ENCODE peak calls at places on chromosomes 13 and 19, in ten cellular contexts. W, T, F, I, P, N, E, X, J and Q are unnamed samples. For H3K4me1 and H3K9me3, the result is how much of the 10 kb centered on the place peaks cover.

GRCh38 chr13:94228781-94229180 is 250.7 kb downstream of the DCT start:
- DNase-seq in W (no peak), T (peak), F (no peak), I (no peak), P (no peak), N (no peak), E (no peak), X (no peak), J (no peak), Q (no peak)

GRCh38 chr19:8445488-8446001 is 770 bp downstream of the HNRNPM start:
- DNase-seq in W (peak), T (peak), F (peak), I (peak), P (peak), N (peak), E (no peak), X (peak), J (peak), Q (peak)

GRCh38 chr13:49020940-49021548 is 45.3 kb downstream of the FNDC3A start:
- DNase-seq in W (no peak), T (peak), F (no peak), I (no peak), P (no peak), N (no peak), E (no peak), X (no peak), J (no peak), Q (no peak)

GRCh38 chr19:32436692-32437091 is 31.1 kb downstream of the DPY19L3 start:
- DNase-seq in W (no peak), T (no peak), F (no peak), I (no peak), P (no peak), N (no peak), E (no peak), X (no peak), J (no peak), Q (no peak)

GRCh38 chr19:49585023-49585422 is 3.9 kb downstream of the PRRG2 start:
- DNase-seq in W (no peak), T (no peak), F (no peak), I (no peak), P (no peak), N (no peak), E (no peak), X (no peak), J (no peak), Q (no peak)

GRCh38 chr19:1855040-1855827 is 7.0 kb upstream of the REXO1 start:
- DNase-seq in W (peak), T (peak), F (peak), I (peak), P (peak), N (peak), E (no peak), X (peak), J (peak), Q (peak)

GRCh38 chr19:19345970-19346369 is 25.3 kb downstream of the MAU2 start:
- DNase-seq in W (no peak), T (no peak), F (no peak), I (no peak), P (no peak), N (no peak), E (no peak), X (no peak), J (no peak), Q (no peak)

GRCh38 chr19:16367269-16367683 is 42.6 kb downstream of the KLF2 start:
- DNase-seq in W (no peak), T (no peak), F (peak), I (no peak), P (peak), N (no peak), E (no peak), X (no peak), J (peak), Q (no peak)

GRCh38 chr19:38173324-38174041 is 50.5 kb downstream of the DPF1 start:
- DNase-seq in W (peak), T (peak), F (no peak), I (no peak), P (no peak), N (peak), E (peak), X (no peak), J (peak), Q (no peak)

GRCh38 chr13:28273919-28274318 is 135.6 kb downstream of the PAN3 start:
- DNase-seq in W (no peak), T (no peak), F (no peak), I (no peak), P (no peak), N (no peak), E (no peak), X (no peak), J (no peak), Q (peak)

GRCh38 chr13:28347456-28348371 is 147.2 kb downstream of the FLT1 start:
- DNase-seq in W (no peak), T (peak), F (no peak), I (peak), P (no peak), N (no peak), E (no peak), X (no peak), J (no peak), Q (no peak)

GRCh38 chr19:54105796-54106195 is 3.1 kb downstream of the NDUFA3 start:
- DNase-seq in W (no peak), T (no peak), F (peak), I (no peak), P (no peak), N (no peak), E (no peak), X (no peak), J (peak), Q (no peak)

GRCh38 chr13:68551701-68552522 is 1321.8 kb upstream of the PCDH9 start:
- DNase-seq in W (no peak), T (no peak), F (no peak), I (no peak), P (no peak), N (no peak), E (no peak), X (no peak), J (no peak), Q (no peak)

GRCh38 chr13:44601596-44601995 is 25.5 kb upstream of the TSC22D1 start:
- DNase-seq in W (no peak), T (no peak), F (no peak), I (no peak), P (no peak), N (no peak), E (no peak), X (no peak), J (no peak), Q (no peak)

GRCh38 chr19:5434970-5435641 is 20.1 kb upstream of the ZNRF4 start:
- DNase-seq in W (no peak), T (peak), F (no peak), I (peak), P (no peak), N (no peak), E (no peak), X (no peak), J (no peak), Q (no peak)

GRCh38 chr13:78881746-78882145 is 222.8 kb upstream of the OBI1 start:
- DNase-seq in W (no peak), T (no peak), F (no peak), I (no peak), P (no peak), N (no peak), E (no peak), X (no peak), J (no peak), Q (no peak)

GRCh38 chr19:18205180-18205915 is 1.5 kb upstream of the RAB3A start:
- DNase-seq in W (peak), T (peak), F (peak), I (peak), P (no peak), N (peak), E (peak), X (peak), J (peak), Q (peak)

GRCh38 chr13:111388851-111389500 is 68.5 kb downstream of the TEX29 start:
- DNase-seq in W (no peak), T (no peak), F (no peak), I (no peak), P (no peak), N (no peak), E (no peak), X (no peak), J (no peak), Q (no peak)

GRCh38 chr19:40284501-40285352 is at the start of gene AKT2:
- DNase-seq in W (no peak), T (peak), F (no peak), I (peak), P (peak), N (no peak), E (no peak), X (peak), J (peak), Q (peak)

GRCh38 chr19:49502866-49503581 is 6.8 kb downstream of the RPS11 start:
- DNase-seq in W (no peak), T (peak), F (peak), I (peak), P (peak), N (no peak), E (no peak), X (no peak), J (no peak), Q (peak)

GRCh38 chr13:42814868-42815267 is 33.5 kb downstream of the FAM216B start:
- DNase-seq in W (no peak), T (peak), F (no peak), I (no peak), P (no peak), N (no peak), E (no peak), X (no peak), J (no peak), Q (no peak)

GRCh38 chr13:41463823-41464602 is 6.7 kb downstream of the RGCC start:
- DNase-seq in W (no peak), T (no peak), F (no peak), I (peak), P (no peak), N (no peak), E (no peak), X (no peak), J (peak), Q (no peak)

GRCh38 chr13:94249512-94249911 is 230.0 kb downstream of the DCT start:
- DNase-seq in W (no peak), T (peak), F (no peak), I (no peak), P (no peak), N (no peak), E (no peak), X (no peak), J (no peak), Q (peak)

GRCh38 chr19:32189956-32190706 is 155.3 kb upstream of the ZNF507 start:
- DNase-seq in W (no peak), T (no peak), F (no peak), I (no peak), P (no peak), N (no peak), E (no peak), X (no peak), J (peak), Q (no peak)

GRCh38 chr13:33692531-33692930 is 125.4 kb upstream of the RFC3 start:
- DNase-seq in W (no peak), T (no peak), F (no peak), I (no peak), P (no peak), N (no peak), E (no peak), X (no peak), J (no peak), Q (no peak)

GRCh38 chr19:10260141-10260584 is 8.1 kb downstream of the MRPL4 start:
- DNase-seq in W (peak), T (peak), F (peak), I (peak), P (no peak), N (no peak), E (no peak), X (no peak), J (no peak), Q (no peak)

GRCh38 chr13:42970824-42971669 is 21.0 kb downstream of the EPSTI1 start:
- DNase-seq in W (no peak), T (peak), F (no peak), I (peak), P (no peak), N (no peak), E (no peak), X (no peak), J (no peak), Q (peak)

GRCh38 chr19:3665681-3666544 is 34.4 kb downstream of the PIP5K1C start:
- DNase-seq in W (no peak), T (no peak), F (peak), I (peak), P (peak), N (no peak), E (peak), X (peak), J (peak), Q (peak)

GRCh38 chr13:27533155-27533643 is 82.8 kb upstream of the MTIF3 start:
- DNase-seq in W (peak), T (peak), F (peak), I (peak), P (no peak), N (peak), E (no peak), X (peak), J (peak), Q (peak)

DNA sequence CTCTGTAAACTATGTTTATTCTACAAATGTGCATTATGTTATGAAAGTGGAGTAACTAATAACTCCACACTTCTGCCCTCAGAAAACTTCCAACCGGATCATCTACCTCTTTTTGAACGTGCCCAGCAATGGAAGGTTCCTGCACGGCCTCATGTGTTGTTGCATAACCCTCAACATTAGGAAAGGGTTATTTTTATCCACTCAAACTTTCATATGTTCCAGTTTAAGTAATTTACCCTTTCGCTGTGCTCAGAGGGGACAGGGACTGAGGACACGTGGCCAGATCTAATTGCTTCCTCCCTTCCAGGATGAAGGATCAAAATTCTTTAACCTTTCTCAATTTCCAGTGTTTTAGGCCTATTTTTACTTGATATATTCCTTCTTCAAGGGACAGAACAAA is 29.6 kb downstream of the IRS2 start:
- DNase-seq in W (no peak), T (no peak), F (no peak), I (no peak), P (no peak), N (no peak), E (no peak), X (no peak), J (no peak), Q (no peak)
- H3K4me1 ChIP-seq in W (under half), T (under half), F (under half), I (under half), P (under half), N (under half), E (under half), X (under half), J (under half), Q (under half)

GRCh38 chr13:38979891-38980627 is 10.6 kb downstream of the STOML3 start:
- DNase-seq in W (no peak), T (no peak), F (no peak), I (no peak), P (no peak), N (no peak), E (no peak), X (no peak), J (no peak), Q (no peak)
- H3K4me3 ChIP-seq in W (no peak), T (no peak), F (no peak), I (no peak), P (no peak), N (no peak), E (no peak), X (no peak), J (no peak), Q (no peak)

DNA sequence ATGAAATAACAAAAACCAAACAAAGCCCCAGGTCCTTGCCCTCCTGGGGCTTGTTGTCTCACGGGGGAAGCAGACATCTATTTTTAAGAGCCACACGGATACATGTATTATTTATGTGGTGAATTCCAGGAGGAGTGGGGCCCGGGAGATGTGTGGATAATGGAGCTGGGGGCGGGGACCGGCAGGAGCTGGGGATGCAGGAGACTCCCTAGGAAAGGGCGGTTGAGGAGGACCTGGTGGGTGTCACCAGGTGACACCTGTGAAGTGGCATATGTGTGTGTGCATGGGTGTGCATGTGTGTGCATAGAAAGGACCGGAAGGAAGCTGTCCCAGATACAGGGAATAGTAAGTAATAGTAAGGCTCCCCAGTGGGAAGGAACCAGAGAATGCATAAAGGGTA is 148.9 kb downstream of the URI1 start:
- DNase-seq in W (no peak), T (no peak), F (no peak), I (no peak), P (no peak), N (no peak), E (no peak), X (no peak), J (peak), Q (no peak)
- H3K9me3 ChIP-seq in W (under half), T (under half), F (under half), I (under half), P (under half), N (under half), E (under half), X (under half), J (under half), Q (under half)

GRCh38 chr13:32113564-32113963 is 82.0 kb downstream of the FRY start:
- DNase-seq in W (no peak), T (no peak), F (no peak), I (no peak), P (no peak), N (no peak), E (no peak), X (no peak), J (no peak), Q (no peak)
- H3K4me1 ChIP-seq in W (under half), T (under half), F (under half), I (under half), P (under half), N (under half), E (under half), X (under half), J (under half), Q (under half)

DNA sequence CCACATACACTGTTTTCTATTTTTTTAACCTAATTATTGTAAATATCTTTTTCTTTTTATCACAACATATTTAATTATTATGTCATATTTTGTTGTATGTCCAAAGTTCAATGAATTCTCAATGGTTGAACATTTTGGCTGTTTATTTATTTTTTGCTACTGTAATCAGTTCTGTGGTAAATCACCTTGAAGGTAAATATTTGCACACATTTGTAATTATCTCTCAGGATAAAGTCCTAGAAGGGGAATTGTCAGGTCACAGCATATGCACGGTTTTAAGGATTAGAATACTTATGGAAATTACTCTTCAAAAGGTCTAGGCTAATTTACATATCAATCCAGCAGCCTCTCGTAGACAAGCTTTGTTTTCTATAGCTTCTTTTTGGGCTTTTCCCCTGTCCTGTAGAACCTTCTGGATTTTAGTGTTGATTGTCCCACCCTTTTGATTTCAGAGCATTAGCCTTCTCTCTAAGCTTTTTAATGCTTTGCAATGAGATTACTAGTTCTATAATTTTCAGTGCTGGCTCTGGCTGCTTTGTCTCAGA is 362.6 kb downstream of the KCNRG start:
- DNase-seq in W (no peak), T (no peak), F (no peak), I (no peak), P (no peak), N (no peak), E (no peak), X (no peak), J (no peak), Q (peak)
- H3K4me3 ChIP-seq in W (no peak), T (no peak), F (no peak), I (no peak), P (no peak), N (no peak), E (no peak), X (no peak), J (no peak), Q (no peak)

DNA sequence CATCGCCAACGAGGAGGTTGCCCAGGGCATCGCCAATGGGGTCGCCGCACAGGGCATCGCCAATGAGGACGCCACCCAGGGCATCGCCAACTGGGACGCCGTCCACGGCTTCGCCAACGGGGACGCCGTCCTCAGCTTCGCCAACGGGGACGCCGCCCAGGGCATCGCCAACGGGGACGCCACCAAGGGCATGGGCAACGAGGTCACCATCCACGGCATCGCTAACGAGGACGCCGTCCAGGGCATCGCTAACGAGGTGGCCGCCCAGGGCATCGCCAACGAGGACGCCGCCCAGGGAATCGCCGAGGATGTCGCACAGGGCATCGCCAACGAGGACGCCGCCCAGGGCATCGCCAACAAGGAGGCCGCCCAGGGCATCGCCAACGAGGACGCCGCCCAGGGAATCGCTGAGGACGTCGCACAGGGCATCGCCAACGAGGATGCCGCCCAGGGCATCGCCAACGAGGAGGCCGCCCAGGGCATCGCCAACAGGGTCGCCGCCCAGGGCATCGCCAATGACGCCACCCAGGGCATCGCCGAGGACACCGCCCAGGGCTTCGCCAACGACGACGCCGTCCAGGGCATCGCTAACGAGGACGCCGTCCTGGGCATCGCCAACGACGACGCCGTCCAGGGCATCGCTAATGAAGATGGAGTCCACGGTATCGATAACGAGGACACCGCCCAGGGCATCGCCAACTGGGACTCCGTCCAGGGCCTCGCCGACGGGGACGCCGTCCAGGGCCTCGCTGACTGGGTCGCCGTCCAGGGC is 945.7 kb downstream of the TUBA3C start:
- DNase-seq in W (no peak), T (no peak), F (no peak), I (no peak), P (no peak), N (no peak), E (no peak), X (no peak), J (no peak), Q (no peak)
- H3K9me3 ChIP-seq in W (under half), T (under half), F (under half), I (under half), P (under half), N (under half), E (under half), X (under half), J (under half), Q (under half)

GRCh38 chr13:46553521-46553885 is 533 bp downstream of the LRCH1 start:
- DNase-seq in W (no peak), T (no peak), F (peak), I (no peak), P (no peak), N (peak), E (no peak), X (peak), J (no peak), Q (peak)
- H3K4me1 ChIP-seq in W (under half), T (under half), F (under half), I (under half), P (under half), N (under half), E (under half), X (under half), J (under half), Q (under half)

GRCh38 chr19:6464070-6464873 is at the start of gene CRB3:
- DNase-seq in W (peak), T (no peak), F (peak), I (no peak), P (peak), N (no peak), E (no peak), X (peak), J (peak), Q (no peak)

GRCh38 chr19:6466526-6467248 is 2.6 kb downstream of the CRB3 start:
- DNase-seq in W (no peak), T (no peak), F (no peak), I (no peak), P (no peak), N (no peak), E (no peak), X (no peak), J (no peak), Q (no peak)

GRCh38 chr19:6467384-6467783 is 3.3 kb downstream of the CRB3 start:
- DNase-seq in W (no peak), T (no peak), F (no peak), I (no peak), P (no peak), N (no peak), E (no peak), X (no peak), J (no peak), Q (no peak)

GRCh38 chr19:6465663-6466062 is 1.6 kb downstream of the CRB3 start:
- DNase-seq in W (no peak), T (no peak), F (no peak), I (no peak), P (no peak), N (no peak), E (no peak), X (no peak), J (no peak), Q (no peak)

GRCh38 chr19:6465006-6465405 is 935 bp downstream of the CRB3 start:
- DNase-seq in W (no peak), T (no peak), F (no peak), I (no peak), P (no peak), N (no peak), E (no peak), X (no peak), J (no peak), Q (no peak)
- H3K4me3 ChIP-seq in W (no peak), T (no peak), F (peak), I (no peak), P (no peak), N (no peak), E (no peak), X (peak), J (no peak), Q (no peak)

GRCh38 chr19:36508325-36508724 is 19.0 kb upstream of the ZNF566 start:
- DNase-seq in W (no peak), T (no peak), F (no peak), I (no peak), P (no peak), N (no peak), E (no peak), X (no peak), J (no peak), Q (no peak)
- H3K9me3 ChIP-seq in W (half or more), T (under half), F (half or more), I (under half), P (under half), N (half or more), E (half or more), X (under half), J (half or more), Q (under half)